ENCODE peak calls at places on chromosomes 6 and 20, in ten cellular contexts. One of them, this sample, is unnamed.

GRCh38 chr6:164286021-164286420 is 871.5 kb downstream of the QKI start:
- DNase-seq in Calu3: no peak
- DNase-seq in activated CD4-positive, CD25-positive, alpha-beta regulatory T cell: no peak
- DNase-seq in stimulated activated CD4-positive, alpha-beta T cell treated with anti-CD3 and anti-CD28 coated beads, Interleukin-1b, Interleukin-23, amount 100 ng/mL, for 24 hours: no peak
- DNase-seq in body of pancreas: no peak
- DNase-seq in LoVo: no peak
- DNase-seq in astrocyte of the cerebellum: peak
- DNase-seq in HCT116: no peak
- DNase-seq in activated naive CD4-positive, alpha-beta T cell treated with anti-CD3 and anti-CD28 coated beads, Interleukin-2, amount 10 ng/mL, durations not matched to agents 7 days and 5 days: no peak
- DNase-seq in type B pancreatic cell: no peak
- DNase-seq in this sample: no peak

GRCh38 chr6:35977308-35977707 is 47.1 kb downstream of the SLC26A8 start:
- DNase-seq in Calu3: no peak
- DNase-seq in activated CD4-positive, CD25-positive, alpha-beta regulatory T cell: no peak
- DNase-seq in stimulated activated CD4-positive, alpha-beta T cell treated with anti-CD3 and anti-CD28 coated beads, Interleukin-1b, Interleukin-23, amount 100 ng/mL, for 24 hours: no peak
- DNase-seq in body of pancreas: no peak
- DNase-seq in LoVo: no peak
- DNase-seq in astrocyte of the cerebellum: no peak
- DNase-seq in HCT116: no peak
- DNase-seq in activated naive CD4-positive, alpha-beta T cell treated with anti-CD3 and anti-CD28 coated beads, Interleukin-2, amount 10 ng/mL, durations not matched to agents 7 days and 5 days: no peak
- DNase-seq in type B pancreatic cell: no peak
- DNase-seq in this sample: no peak

GRCh38 chr20:48627737-48628128 is 200.1 kb downstream of the PREX1 start:
- DNase-seq in Calu3: no peak
- DNase-seq in activated CD4-positive, CD25-positive, alpha-beta regulatory T cell: no peak
- DNase-seq in stimulated activated CD4-positive, alpha-beta T cell treated with anti-CD3 and anti-CD28 coated beads, Interleukin-1b, Interleukin-23, amount 100 ng/mL, for 24 hours: no peak
- DNase-seq in body of pancreas: peak
- DNase-seq in LoVo: no peak
- DNase-seq in astrocyte of the cerebellum: no peak
- DNase-seq in HCT116: no peak
- DNase-seq in activated naive CD4-positive, alpha-beta T cell treated with anti-CD3 and anti-CD28 coated beads, Interleukin-2, amount 10 ng/mL, durations not matched to agents 7 days and 5 days: no peak
- DNase-seq in type B pancreatic cell: no peak
- DNase-seq in this sample: no peak

GRCh38 chr20:10877345-10877744 is 203.5 kb upstream of the JAG1 start:
- DNase-seq in Calu3: no peak
- DNase-seq in activated CD4-positive, CD25-positive, alpha-beta regulatory T cell: no peak
- DNase-seq in stimulated activated CD4-positive, alpha-beta T cell treated with anti-CD3 and anti-CD28 coated beads, Interleukin-1b, Interleukin-23, amount 100 ng/mL, for 24 hours: no peak
- DNase-seq in body of pancreas: no peak
- DNase-seq in LoVo: no peak
- DNase-seq in astrocyte of the cerebellum: no peak
- DNase-seq in HCT116: no peak
- DNase-seq in activated naive CD4-positive, alpha-beta T cell treated with anti-CD3 and anti-CD28 coated beads, Interleukin-2, amount 10 ng/mL, durations not matched to agents 7 days and 5 days: no peak
- DNase-seq in type B pancreatic cell: no peak
- DNase-seq in this sample: no peak

GRCh38 chr6:90027004-90027403 is 132.7 kb downstream of the GJA10 start:
- DNase-seq in Calu3: no peak
- DNase-seq in activated CD4-positive, CD25-positive, alpha-beta regulatory T cell: no peak
- DNase-seq in stimulated activated CD4-positive, alpha-beta T cell treated with anti-CD3 and anti-CD28 coated beads, Interleukin-1b, Interleukin-23, amount 100 ng/mL, for 24 hours: no peak
- DNase-seq in body of pancreas: no peak
- DNase-seq in LoVo: no peak
- DNase-seq in astrocyte of the cerebellum: no peak
- DNase-seq in HCT116: no peak
- DNase-seq in activated naive CD4-positive, alpha-beta T cell treated with anti-CD3 and anti-CD28 coated beads, Interleukin-2, amount 10 ng/mL, durations not matched to agents 7 days and 5 days: no peak
- DNase-seq in type B pancreatic cell: no peak
- DNase-seq in this sample: no peak

GRCh38 chr6:90403489-90404381 is 107.1 kb upstream of the BACH2 start:
- DNase-seq in Calu3: peak
- DNase-seq in activated CD4-positive, CD25-positive, alpha-beta regulatory T cell: no peak
- DNase-seq in stimulated activated CD4-positive, alpha-beta T cell treated with anti-CD3 and anti-CD28 coated beads, Interleukin-1b, Interleukin-23, amount 100 ng/mL, for 24 hours: no peak
- DNase-seq in body of pancreas: no peak
- DNase-seq in LoVo: no peak
- DNase-seq in astrocyte of the cerebellum: peak
- DNase-seq in HCT116: no peak
- DNase-seq in activated naive CD4-positive, alpha-beta T cell treated with anti-CD3 and anti-CD28 coated beads, Interleukin-2, amount 10 ng/mL, durations not matched to agents 7 days and 5 days: no peak
- DNase-seq in type B pancreatic cell: no peak
- DNase-seq in this sample: no peak

GRCh38 chr6:149861603-149862423 is 2.3 kb downstream of the LRP11 start:
- DNase-seq in Calu3: no peak
- DNase-seq in activated CD4-positive, CD25-positive, alpha-beta regulatory T cell: no peak
- DNase-seq in stimulated activated CD4-positive, alpha-beta T cell treated with anti-CD3 and anti-CD28 coated beads, Interleukin-1b, Interleukin-23, amount 100 ng/mL, for 24 hours: no peak
- DNase-seq in body of pancreas: no peak
- DNase-seq in LoVo: no peak
- DNase-seq in astrocyte of the cerebellum: no peak
- DNase-seq in HCT116: no peak
- DNase-seq in activated naive CD4-positive, alpha-beta T cell treated with anti-CD3 and anti-CD28 coated beads, Interleukin-2, amount 10 ng/mL, durations not matched to agents 7 days and 5 days: no peak
- DNase-seq in type B pancreatic cell: no peak
- DNase-seq in this sample: no peak

GRCh38 chr6:13397359-13398080 is 69.2 kb upstream of the TBC1D7 start:
- DNase-seq in Calu3: peak
- DNase-seq in activated CD4-positive, CD25-positive, alpha-beta regulatory T cell: no peak
- DNase-seq in stimulated activated CD4-positive, alpha-beta T cell treated with anti-CD3 and anti-CD28 coated beads, Interleukin-1b, Interleukin-23, amount 100 ng/mL, for 24 hours: no peak
- DNase-seq in body of pancreas: no peak
- DNase-seq in LoVo: peak
- DNase-seq in astrocyte of the cerebellum: no peak
- DNase-seq in HCT116: no peak
- DNase-seq in activated naive CD4-positive, alpha-beta T cell treated with anti-CD3 and anti-CD28 coated beads, Interleukin-2, amount 10 ng/mL, durations not matched to agents 7 days and 5 days: no peak
- DNase-seq in type B pancreatic cell: no peak
- DNase-seq in this sample: no peak

GRCh38 chr6:41286544-41287346 is at the start of gene TREM1:
- DNase-seq in Calu3: peak
- DNase-seq in activated CD4-positive, CD25-positive, alpha-beta regulatory T cell: no peak
- DNase-seq in stimulated activated CD4-positive, alpha-beta T cell treated with anti-CD3 and anti-CD28 coated beads, Interleukin-1b, Interleukin-23, amount 100 ng/mL, for 24 hours: no peak
- DNase-seq in body of pancreas: peak
- DNase-seq in LoVo: no peak
- DNase-seq in astrocyte of the cerebellum: no peak
- DNase-seq in HCT116: no peak
- DNase-seq in activated naive CD4-positive, alpha-beta T cell treated with anti-CD3 and anti-CD28 coated beads, Interleukin-2, amount 10 ng/mL, durations not matched to agents 7 days and 5 days: no peak
- DNase-seq in type B pancreatic cell: no peak
- DNase-seq in this sample: no peak

GRCh38 chr6:21870071-21870729 is 276.6 kb downstream of the SOX4 start:
- DNase-seq in Calu3: no peak
- DNase-seq in activated CD4-positive, CD25-positive, alpha-beta regulatory T cell: no peak
- DNase-seq in stimulated activated CD4-positive, alpha-beta T cell treated with anti-CD3 and anti-CD28 coated beads, Interleukin-1b, Interleukin-23, amount 100 ng/mL, for 24 hours: no peak
- DNase-seq in body of pancreas: no peak
- DNase-seq in LoVo: no peak
- DNase-seq in astrocyte of the cerebellum: no peak
- DNase-seq in HCT116: no peak
- DNase-seq in activated naive CD4-positive, alpha-beta T cell treated with anti-CD3 and anti-CD28 coated beads, Interleukin-2, amount 10 ng/mL, durations not matched to agents 7 days and 5 days: no peak
- DNase-seq in type B pancreatic cell: no peak
- DNase-seq in this sample: peak

GRCh38 chr6:135054238-135054574 is 416 bp downstream of the HBS1L start:
- DNase-seq in Calu3: no peak
- DNase-seq in activated CD4-positive, CD25-positive, alpha-beta regulatory T cell: no peak
- DNase-seq in stimulated activated CD4-positive, alpha-beta T cell treated with anti-CD3 and anti-CD28 coated beads, Interleukin-1b, Interleukin-23, amount 100 ng/mL, for 24 hours: no peak
- DNase-seq in body of pancreas: no peak
- DNase-seq in LoVo: peak
- DNase-seq in astrocyte of the cerebellum: no peak
- DNase-seq in HCT116: no peak
- DNase-seq in activated naive CD4-positive, alpha-beta T cell treated with anti-CD3 and anti-CD28 coated beads, Interleukin-2, amount 10 ng/mL, durations not matched to agents 7 days and 5 days: no peak
- DNase-seq in type B pancreatic cell: no peak
- DNase-seq in this sample: peak

GRCh38 chr6:164106345-164106769 is 691.8 kb downstream of the QKI start:
- DNase-seq in Calu3: peak
- DNase-seq in activated CD4-positive, CD25-positive, alpha-beta regulatory T cell: no peak
- DNase-seq in stimulated activated CD4-positive, alpha-beta T cell treated with anti-CD3 and anti-CD28 coated beads, Interleukin-1b, Interleukin-23, amount 100 ng/mL, for 24 hours: no peak
- DNase-seq in body of pancreas: no peak
- DNase-seq in LoVo: no peak
- DNase-seq in astrocyte of the cerebellum: no peak
- DNase-seq in HCT116: no peak
- DNase-seq in activated naive CD4-positive, alpha-beta T cell treated with anti-CD3 and anti-CD28 coated beads, Interleukin-2, amount 10 ng/mL, durations not matched to agents 7 days and 5 days: no peak
- DNase-seq in type B pancreatic cell: no peak
- DNase-seq in this sample: no peak

This sample was measured in Jurkat, Clone E6-1.